ENCODE peak calls at places on chromosomes 6 and 20, in seven cellular contexts. X is A549, C is SK-N-SH, E is GM23338, T is HCT116, W is GM12878, Z is Panc1. R is an unnamed sample.

GRCh38 chr20:64160118-64160517 is 4.1 kb upstream of the MYT1 start:
- DNase-seq in E (no peak), X (no peak), T (no peak), C (no peak), W (no peak), Z (no peak), R (no peak)

GRCh38 chr6:1612902-1613301 is 3.2 kb downstream of the FOXC1 start:
- DNase-seq in E (no peak), Z (no peak), C (no peak), W (no peak), T (no peak), X (no peak), R (no peak)

GRCh38 chr6:87808005-87808757 is 106.1 kb upstream of the AKIRIN2 start:
- DNase-seq in X (no peak), Z (peak), E (no peak), C (no peak), W (no peak), T (no peak), R (no peak)

GRCh38 chr6:169251822-169252804 is 1.5 kb downstream of the THBS2 start:
- DNase-seq in E (peak), X (no peak), C (no peak), W (no peak), Z (no peak), T (no peak), R (no peak)

GRCh38 chr6:70396796-70397729 is 16.2 kb upstream of the FAM135A start:
- DNase-seq in C (no peak), E (no peak), T (no peak), Z (no peak), W (no peak), X (no peak), R (no peak)

GRCh38 chr6:7332090-7332745 is 19.2 kb upstream of the SSR1 start:
- DNase-seq in W (no peak), C (no peak), E (no peak), T (no peak), Z (no peak), X (no peak), R (no peak)

GRCh38 chr20:31758521-31758920 is 19.4 kb downstream of the TPX2 start:
- DNase-seq in Z (no peak), W (no peak), E (no peak), X (no peak), C (no peak), T (no peak), R (no peak)

GRCh38 chr6:26240981-26241770 is 123.8 kb upstream of the BTN3A2 start:
- DNase-seq in W (no peak), T (no peak), Z (no peak), X (no peak), E (peak), C (no peak), R (no peak)

GRCh38 chr6:25223421-25224052 is 55.6 kb upstream of the CARMIL1 start:
- DNase-seq in E (peak), C (peak), W (peak), X (peak), T (peak), Z (peak), R (peak)

GRCh38 chr6:32645047-32645703 is 8.0 kb downstream of the HLA-DQA1 start:
- DNase-seq in C (no peak), X (no peak), W (no peak), E (no peak), T (no peak), Z (no peak), R (no peak)

GRCh38 chr6:14806101-14806500 is 439.8 kb upstream of the JARID2 start:
- DNase-seq in X (no peak), E (no peak), Z (no peak), W (no peak), C (no peak), T (no peak), R (no peak)

GRCh38 chr6:110322151-110323003 is 35.8 kb downstream of the METTL24 start:
- DNase-seq in C (no peak), Z (no peak), W (no peak), E (peak), T (no peak), X (no peak), R (peak)

GRCh38 chr6:121365499-121366183 is 31.4 kb upstream of the TBC1D32 start:
- DNase-seq in C (no peak), W (no peak), T (no peak), E (no peak), X (no peak), Z (no peak), R (no peak)

GRCh38 chr20:10557685-10558084 is 116.1 kb downstream of the JAG1 start:
- DNase-seq in Z (no peak), T (no peak), C (no peak), X (peak), E (peak), W (no peak), R (no peak)

GRCh38 chr6:52390361-52390727 is 28.4 kb downstream of the PAQR8 start:
- DNase-seq in W (peak), T (peak), X (no peak), Z (no peak), E (no peak), C (peak), R (peak)

GRCh38 chr6:33428219-33428890 is 8.5 kb downstream of the SYNGAP1 start:
- DNase-seq in C (peak), Z (no peak), X (peak), E (peak), W (no peak), T (no peak), R (peak)

GRCh38 chr6:126017668-126018067 is 31.3 kb downstream of the TRMT11 start:
- DNase-seq in Z (no peak), W (no peak), T (no peak), C (peak), E (no peak), X (no peak), R (no peak)

GRCh38 chr6:157773248-157773773 is 49.7 kb upstream of the SNX9 start:
- DNase-seq in T (no peak), Z (no peak), X (no peak), C (no peak), E (no peak), W (no peak), R (no peak)

DNA sequence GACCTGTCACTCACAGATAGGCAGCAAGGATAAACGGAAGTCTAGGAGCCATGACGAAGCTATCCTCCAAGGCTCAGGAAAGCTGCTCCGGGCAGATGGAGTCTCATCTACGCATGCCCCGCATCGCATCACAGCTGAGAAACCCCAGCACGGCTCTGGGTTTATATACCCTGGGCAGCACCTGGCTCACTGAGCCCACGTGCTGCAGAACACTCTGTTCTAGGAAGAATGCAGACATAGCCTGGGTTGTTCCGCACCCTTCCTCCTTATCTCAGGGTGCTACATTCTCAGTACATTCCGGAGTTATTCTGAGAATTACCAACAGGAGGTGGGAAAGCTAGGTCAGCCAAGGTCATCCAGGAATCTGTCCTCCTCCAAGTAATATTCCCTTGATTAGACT is 260.4 kb downstream of the CBLN4 start:
- DNase-seq in E (no peak), T (no peak), X (no peak), W (no peak), C (no peak), Z (no peak), R (no peak)
- H3K4me3 ChIP-seq in E (no peak), T (no peak), X (no peak), W (no peak), C (no peak), Z (no peak), R (no peak)

DNA sequence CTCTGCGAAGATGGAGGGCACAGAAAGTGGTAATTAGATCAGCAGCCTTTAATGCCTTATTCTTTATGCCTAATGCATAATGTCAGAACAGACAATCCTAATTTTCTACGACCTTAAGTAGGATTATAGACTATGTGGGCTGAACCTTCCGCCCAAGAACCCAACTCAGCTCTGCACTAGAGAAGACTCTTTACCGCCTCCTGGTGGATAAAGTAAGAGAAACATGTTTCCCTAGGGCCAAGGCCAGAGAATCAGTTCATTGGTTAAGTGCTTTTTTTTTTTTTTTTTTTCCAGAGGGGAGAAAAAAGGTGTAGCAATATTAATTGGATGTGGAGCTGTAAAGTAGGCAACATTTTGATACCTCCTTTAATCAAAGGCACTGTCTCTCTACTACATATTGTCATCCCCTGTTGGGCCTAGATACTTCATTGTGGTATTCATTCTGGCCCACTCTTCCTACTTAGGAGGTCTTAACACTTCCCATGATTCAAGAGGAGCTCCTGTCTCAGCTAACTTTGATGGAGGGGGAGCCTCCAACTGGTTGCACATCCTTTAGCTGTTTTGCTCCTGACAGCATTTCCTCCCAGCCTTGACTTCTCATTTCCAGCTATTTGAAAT is 124.9 kb upstream of the NRN1 start:
- DNase-seq in W (no peak), C (peak), X (peak), Z (no peak), T (peak), E (peak), R (peak)
- TF ChIP-seq CTCF in W (peak), C (peak), X (peak), Z (peak), T (peak), E (peak), R (peak)

GRCh38 chr6:81950877-81951276 is 198.4 kb upstream of the TENT5A start:
- DNase-seq in X (no peak), W (peak), E (no peak), T (peak), C (no peak), Z (no peak), R (no peak)
- TF ChIP-seq REST in X (no peak), W (no peak), E (no peak), T (no peak), C (no peak), Z (no peak), R (no peak)

DNA sequence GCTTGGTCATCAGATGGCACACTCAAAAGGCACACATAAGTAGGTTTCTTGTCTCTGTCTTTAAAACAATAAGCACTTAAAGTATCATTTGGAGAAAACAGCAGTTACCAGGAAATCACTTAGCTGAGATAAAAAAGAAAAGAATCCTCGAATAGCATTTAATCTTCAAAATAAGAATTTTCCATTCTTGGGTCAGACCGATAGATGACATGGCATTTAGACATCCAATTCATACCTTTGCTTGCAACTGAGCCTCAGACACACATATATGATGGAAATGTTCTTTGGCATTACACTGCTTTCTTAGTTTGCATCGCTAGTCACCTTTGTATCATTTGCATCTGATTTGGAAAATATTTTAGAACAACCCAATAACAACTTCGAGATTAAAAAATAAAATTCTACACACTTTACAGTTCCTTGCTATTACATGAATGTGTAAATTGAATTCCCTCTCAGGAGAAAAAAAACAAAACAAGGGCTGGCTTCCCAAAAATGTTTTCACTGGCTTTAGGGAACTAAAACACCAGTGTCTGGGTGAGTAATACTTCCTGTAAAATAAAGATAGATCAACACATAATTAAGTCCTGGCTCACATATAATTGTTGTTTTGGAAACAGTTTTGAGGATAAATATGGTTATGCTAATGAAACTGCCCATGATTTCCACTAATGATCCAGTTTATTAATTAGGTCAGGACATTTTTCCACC is 1.3 kb upstream of the RNF217 start:
- DNase-seq in X (no peak), Z (no peak), C (no peak), E (no peak), W (no peak), T (no peak), R (no peak)
- H3K4me3 ChIP-seq in X (peak), Z (peak), C (no peak), E (peak), W (no peak), T (peak), R (no peak)

DNA sequence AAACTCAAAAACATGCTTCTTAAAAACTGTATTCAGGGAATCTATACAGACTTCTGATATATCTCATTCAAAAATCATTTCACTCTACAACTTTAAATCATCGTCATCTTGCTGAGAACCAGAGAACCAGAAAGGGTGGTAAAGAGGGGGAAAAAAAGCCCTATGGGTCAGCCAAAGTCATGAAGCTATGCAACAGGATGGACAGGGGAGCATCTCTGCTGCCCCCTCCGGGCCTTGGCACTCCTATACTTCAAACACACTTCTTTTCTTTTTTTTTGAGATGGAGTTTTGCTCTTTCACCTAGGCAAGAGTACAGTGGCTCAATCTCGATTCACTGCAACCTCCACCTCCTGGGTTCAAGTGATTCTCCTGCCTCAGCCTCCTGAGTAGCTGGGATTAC is 73.5 kb upstream of the NFATC2 start:
- DNase-seq in E (peak), T (no peak), Z (no peak), C (no peak), X (no peak), W (no peak), R (no peak)
- TF ChIP-seq CTCF in E (peak), T (peak), Z (no peak), C (peak), X (peak), W (peak), R (no peak)

GRCh38 chr6:107991061-107991460 is 33.1 kb upstream of the SEC63 start:
- DNase-seq in T (no peak), X (no peak), Z (no peak), E (no peak), W (no peak), C (no peak), R (no peak)

GRCh38 chr6:107987805-107988204 is 29.8 kb upstream of the SEC63 start:
- DNase-seq in W (no peak), X (no peak), Z (no peak), C (no peak), E (peak), T (no peak), R (no peak)

GRCh38 chr6:107985701-107986100 is 27.7 kb upstream of the SEC63 start:
- DNase-seq in Z (no peak), E (no peak), X (no peak), W (no peak), T (no peak), C (no peak), R (no peak)

GRCh38 chr6:107989166-107990094 is 31.4 kb upstream of the SEC63 start:
- DNase-seq in C (no peak), X (no peak), T (no peak), E (no peak), W (no peak), Z (no peak), R (no peak)

DNA sequence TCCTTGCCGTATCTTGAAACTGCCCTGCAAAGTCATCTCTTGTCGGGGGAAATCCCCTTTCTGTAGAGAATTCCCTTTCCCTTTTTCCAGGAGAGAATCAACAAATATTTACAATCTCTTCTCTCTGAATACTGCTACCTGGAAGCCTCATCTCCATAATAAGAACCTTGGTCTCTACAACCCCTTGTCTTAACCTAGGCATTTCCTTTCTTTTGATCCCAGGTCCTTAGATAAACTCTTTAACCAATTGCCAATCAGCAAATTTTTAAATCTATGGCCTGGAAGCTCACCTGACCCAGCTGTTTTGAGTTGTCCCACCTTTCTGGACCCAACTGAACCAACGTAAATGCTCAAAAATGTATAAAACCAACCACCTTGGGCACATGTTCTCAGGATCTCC is 30.6 kb upstream of the SEC63 start:
- DNase-seq in T (no peak), X (no peak), Z (no peak), E (peak), W (no peak), C (no peak), R (no peak)
- TF ChIP-seq REST in T (no peak), X (no peak), Z (no peak), E (no peak), W (no peak), C (no peak), R (no peak)

GRCh38 chr20:59937150-59937549 is 3.0 kb downstream of the PPP1R3D start:
- DNase-seq in T (no peak), W (no peak), X (no peak), C (no peak), Z (no peak), E (no peak), R (no peak)

GRCh38 chr20:59939879-59940128 is 301 bp downstream of the PPP1R3D start:
- DNase-seq in X (no peak), W (no peak), E (no peak), T (no peak), Z (no peak), C (peak), R (no peak)

GRCh38 chr20:59939052-59939878 is 840 bp downstream of the PPP1R3D start:
- DNase-seq in W (no peak), T (no peak), E (peak), Z (no peak), C (no peak), X (no peak), R (no peak)

GRCh38 chr20:59938696-59939051 is 1.4 kb downstream of the PPP1R3D start:
- DNase-seq in E (no peak), C (no peak), W (no peak), X (no peak), Z (no peak), T (no peak), R (no peak)

GRCh38 chr20:59938221-59938620 is 1.9 kb downstream of the PPP1R3D start:
- DNase-seq in T (no peak), X (no peak), E (no peak), W (no peak), Z (no peak), C (no peak), R (no peak)
- H3K4me3 ChIP-seq in T (no peak), X (no peak), E (no peak), W (peak), Z (peak), C (no peak), R (peak)

DNA sequence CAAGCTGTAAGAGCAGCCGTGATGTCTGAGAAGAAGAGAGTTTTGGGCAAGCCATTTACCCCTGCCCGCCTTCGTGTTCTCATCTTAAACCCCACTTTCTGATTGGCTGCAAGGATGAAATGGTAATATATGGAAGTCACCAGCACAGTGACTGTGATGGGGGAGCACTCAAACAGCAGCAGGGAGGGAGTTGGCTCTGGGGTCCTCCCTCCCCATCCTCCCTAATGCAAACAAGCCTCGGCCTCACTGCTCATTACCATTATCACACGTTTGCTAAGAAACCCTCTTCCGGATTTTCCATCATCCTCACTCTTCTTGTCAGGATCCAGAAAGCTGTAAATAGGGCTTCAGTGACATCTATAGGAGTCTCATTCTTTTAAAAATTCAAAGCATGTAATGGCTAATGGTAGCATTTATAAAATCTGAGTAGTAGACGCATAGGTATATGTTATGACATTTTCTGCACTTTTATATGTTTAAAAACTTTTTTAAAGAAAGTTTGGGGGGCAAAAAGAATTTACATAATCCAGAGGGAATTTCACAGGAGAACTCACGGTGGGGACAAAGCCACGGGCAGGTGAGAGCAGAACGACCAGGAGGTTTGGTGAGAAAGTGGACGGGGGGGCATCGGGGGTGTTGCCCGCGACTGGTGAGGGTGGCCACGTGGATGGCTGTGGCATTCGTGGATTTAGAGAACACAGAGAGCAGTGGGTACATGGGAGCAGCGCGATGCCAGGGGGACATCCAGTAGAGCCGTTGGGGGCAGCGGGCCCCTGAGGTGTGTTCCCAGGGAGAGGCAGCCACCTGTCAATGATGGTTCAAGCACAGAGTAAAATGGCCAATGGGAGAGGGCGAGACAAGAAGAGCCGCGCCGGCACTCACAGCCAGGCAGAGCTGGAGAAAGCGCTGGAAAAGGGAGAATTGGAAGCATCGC is 29.6 kb downstream of the SUMO4 start:
- DNase-seq in Z (no peak), X (no peak), C (no peak), T (no peak), E (no peak), W (no peak), R (no peak)
- TF ChIP-seq CTCF in Z (no peak), X (no peak), C (no peak), T (no peak), E (no peak), W (no peak), R (no peak)

GRCh38 chr20:8449120-8449519 is 317.1 kb downstream of the PLCB1 start:
- DNase-seq in E (no peak), C (no peak), W (no peak), X (no peak), Z (no peak), T (no peak), R (no peak)
- TF ChIP-seq REST in E (no peak), C (peak), W (no peak), X (no peak), Z (no peak), T (no peak), R (no peak)